ENCODE peak calls at places on chromosomes 12 and 14, in ten cellular contexts. O, G, V, U, W, D, J, M, R and L are unnamed samples.

GRCh38 chr14:64970041-64970440 is 2.1 kb downstream of the RAB15 start:
- DNase-seq in O (no peak), G (no peak), V (no peak), U (no peak), W (no peak), D (no peak), J (no peak), M (no peak), R (no peak), L (no peak)

GRCh38 chr12:112005419-112006395 is 7.3 kb downstream of the TMEM116 start:
- DNase-seq in O (no peak), G (no peak), V (no peak), U (no peak), W (no peak), D (no peak), J (no peak), M (no peak), R (peak; percentile 75), L (no peak)

GRCh38 chr12:81211306-81211705 is 133.4 kb downstream of the ACSS3 start:
- DNase-seq in O (no peak), G (no peak), V (no peak), U (no peak), W (no peak), D (no peak), J (no peak), M (no peak), R (no peak), L (no peak)

GRCh38 chr12:109518820-109519665 is 41.6 kb downstream of the UBE3B start:
- DNase-seq in O (no peak), G (peak; percentile 15), V (no peak), U (peak; percentile 91), W (peak; percentile 24), D (no peak), J (peak; percentile 67), M (peak; percentile 75), R (peak; percentile 86), L (no peak)

GRCh38 chr12:117836999-117837736 is 131.6 kb downstream of the KSR2 start:
- DNase-seq in O (peak; percentile 15), G (peak; percentile 63), V (peak; percentile 16), U (peak; percentile 75), W (peak; percentile 49), D (peak; percentile 11), J (peak; percentile 76), M (peak; percentile 86), R (peak; percentile 83), L (peak; percentile 30)

GRCh38 chr14:100566586-100566985 is 20.6 kb downstream of the BEGAIN start:
- DNase-seq in O (no peak), G (no peak), V (no peak), U (no peak), W (no peak), D (no peak), J (no peak), M (no peak), R (no peak), L (no peak)

GRCh38 chr14:53458368-53458814 is 305.3 kb upstream of the DDHD1 start:
- DNase-seq in O (no peak), G (no peak), V (no peak), U (peak; percentile 69), W (no peak), D (no peak), J (no peak), M (no peak), R (peak; percentile 26), L (no peak)

GRCh38 chr12:130982565-130983225 is 29.0 kb downstream of the ADGRD1 start:
- DNase-seq in O (no peak), G (no peak), V (no peak), U (no peak), W (no peak), D (no peak), J (no peak), M (no peak), R (no peak), L (no peak)

GRCh38 chr14:87000071-87000470 is 992.9 kb downstream of the GALC start:
- DNase-seq in O (no peak), G (no peak), V (no peak), U (no peak), W (no peak), D (no peak), J (no peak), M (no peak), R (no peak), L (no peak)

GRCh38 chr12:41419151-41419893 is 231.2 kb downstream of the PDZRN4 start:
- DNase-seq in O (no peak), G (no peak), V (no peak), U (no peak), W (no peak), D (no peak), J (no peak), M (no peak), R (no peak), L (no peak)

GRCh38 chr12:53174881-53175491 is 5.5 kb upstream of the ZNF740 start:
- DNase-seq in O (no peak), G (no peak), V (no peak), U (peak; percentile 36), W (no peak), D (no peak), J (no peak), M (no peak), R (peak; percentile 78), L (peak; percentile 98)

GRCh38 chr14:89669209-89669608 is 252.2 kb upstream of the FOXN3 start:
- DNase-seq in O (no peak), G (no peak), V (no peak), U (no peak), W (no peak), D (no peak), J (peak; percentile 23), M (no peak), R (no peak), L (no peak)

GRCh38 chr14:80427101-80427500 is 215.8 kb upstream of the DIO2 start:
- DNase-seq in O (no peak), G (no peak), V (no peak), U (peak; percentile 46), W (no peak), D (no peak), J (no peak), M (no peak), R (no peak), L (no peak)

GRCh38 chr12:62632521-62632920 is 165.9 kb downstream of the MON2 start:
- DNase-seq in O (no peak), G (no peak), V (no peak), U (no peak), W (no peak), D (no peak), J (no peak), M (peak; percentile 20), R (peak; percentile 74), L (no peak)

GRCh38 chr12:5318874-5319273 is 113.0 kb upstream of the NTF3 start:
- DNase-seq in O (no peak), G (no peak), V (no peak), U (peak; percentile 1), W (no peak), D (no peak), J (no peak), M (no peak), R (no peak), L (no peak)

GRCh38 chr12:4164591-4165558 is 108.7 kb upstream of the CCND2 start:
- DNase-seq in O (no peak), G (peak; percentile 34), V (no peak), U (peak; percentile 59), W (peak; percentile 49), D (peak; percentile 44), J (peak; percentile 68), M (peak; percentile 57), R (peak; percentile 72), L (no peak)

GRCh38 chr12:44247588-44247987 is 411.7 kb downstream of the TMEM117 start:
- DNase-seq in O (no peak), G (no peak), V (no peak), U (no peak), W (no peak), D (no peak), J (no peak), M (no peak), R (peak; percentile 26), L (peak; percentile 7)

GRCh38 chr12:121579981-121580868 is 598 bp downstream of the KDM2B start:
- DNase-seq in O (no peak), G (peak; percentile 60), V (peak; percentile 28), U (peak; percentile 62), W (peak; percentile 70), D (peak; percentile 44), J (peak; percentile 83), M (peak; percentile 69), R (peak; percentile 71), L (no peak)

GRCh38 chr12:42742691-42743090 is 153.1 kb upstream of the PRICKLE1 start:
- DNase-seq in O (no peak), G (no peak), V (no peak), U (no peak), W (no peak), D (no peak), J (no peak), M (no peak), R (no peak), L (no peak)

GRCh38 chr12:116717466-116718457 is 20.1 kb downstream of the SPRING1 start:
- DNase-seq in O (no peak), G (no peak), V (peak; percentile 20), U (peak; percentile 82), W (no peak), D (no peak), J (no peak), M (no peak), R (no peak), L (no peak)